ENCODE peak calls at places on chromosomes 3 and 15, in four cellular contexts. One of them, this sample, is unnamed.

GRCh38 chr3:53081318-53081717 is 35.4 kb upstream of the SFMBT1 start:
- DNase-seq in dorsolateral prefrontal cortex: no peak
- DNase-seq in CD8-positive, alpha-beta T cell: no peak
- DNase-seq in HepG2: no peak
- DNase-seq in this sample: no peak

GRCh38 chr15:69976366-69976994 is 121.2 kb downstream of the TLE3 start:
- DNase-seq in HepG2: peak
- DNase-seq in CD8-positive, alpha-beta T cell: peak
- DNase-seq in dorsolateral prefrontal cortex: no peak
- DNase-seq in this sample: no peak

GRCh38 chr3:194322701-194323174 is 28.4 kb downstream of the CPN2 start:
- DNase-seq in dorsolateral prefrontal cortex: no peak
- DNase-seq in HepG2: peak
- DNase-seq in CD8-positive, alpha-beta T cell: no peak
- DNase-seq in this sample: no peak

GRCh38 chr15:68384451-68385239 is 47.3 kb downstream of the ITGA11 start:
- DNase-seq in HepG2: no peak
- DNase-seq in CD8-positive, alpha-beta T cell: no peak
- DNase-seq in dorsolateral prefrontal cortex: no peak
- DNase-seq in this sample: no peak

GRCh38 chr3:151431940-151432339 is 28.9 kb downstream of the IGSF10 start:
- DNase-seq in HepG2: no peak
- DNase-seq in dorsolateral prefrontal cortex: no peak
- DNase-seq in CD8-positive, alpha-beta T cell: no peak
- DNase-seq in this sample: no peak

GRCh38 chr3:113697192-113698090 is 999 bp upstream of the USF3 start:
- DNase-seq in CD8-positive, alpha-beta T cell: peak
- DNase-seq in HepG2: peak
- DNase-seq in dorsolateral prefrontal cortex: no peak
- DNase-seq in this sample: no peak

GRCh38 chr3:14216257-14217048 is 37.8 kb downstream of the LSM3 start:
- DNase-seq in HepG2: peak
- DNase-seq in dorsolateral prefrontal cortex: peak
- DNase-seq in CD8-positive, alpha-beta T cell: no peak
- DNase-seq in this sample: no peak

GRCh38 chr3:194787650-194788049 is 102.0 kb downstream of the FAM43A start:
- DNase-seq in CD8-positive, alpha-beta T cell: no peak
- DNase-seq in HepG2: no peak
- DNase-seq in dorsolateral prefrontal cortex: no peak
- DNase-seq in this sample: no peak

GRCh38 chr3:184399410-184399809 is 19.6 kb downstream of the CHRD start:
- DNase-seq in CD8-positive, alpha-beta T cell: no peak
- DNase-seq in dorsolateral prefrontal cortex: no peak
- DNase-seq in HepG2: no peak
- DNase-seq in this sample: no peak

GRCh38 chr3:46947981-46948791 is 28.4 kb downstream of the CCDC12 start:
- DNase-seq in CD8-positive, alpha-beta T cell: peak
- DNase-seq in HepG2: peak
- DNase-seq in dorsolateral prefrontal cortex: no peak
- DNase-seq in this sample: peak

GRCh38 chr3:9028134-9028533 is 64.9 kb upstream of the RAD18 start:
- DNase-seq in CD8-positive, alpha-beta T cell: no peak
- DNase-seq in HepG2: no peak
- DNase-seq in dorsolateral prefrontal cortex: peak
- DNase-seq in this sample: peak

GRCh38 chr15:48331796-48332641 is 790 bp downstream of the DUT start:
- DNase-seq in HepG2: peak
- DNase-seq in CD8-positive, alpha-beta T cell: peak
- DNase-seq in dorsolateral prefrontal cortex: peak
- DNase-seq in this sample: peak

GRCh38 chr3:1501396-1501795 is 408.6 kb downstream of the CNTN6 start:
- DNase-seq in CD8-positive, alpha-beta T cell: no peak
- DNase-seq in HepG2: no peak
- DNase-seq in dorsolateral prefrontal cortex: no peak
- DNase-seq in this sample: no peak

DNA sequence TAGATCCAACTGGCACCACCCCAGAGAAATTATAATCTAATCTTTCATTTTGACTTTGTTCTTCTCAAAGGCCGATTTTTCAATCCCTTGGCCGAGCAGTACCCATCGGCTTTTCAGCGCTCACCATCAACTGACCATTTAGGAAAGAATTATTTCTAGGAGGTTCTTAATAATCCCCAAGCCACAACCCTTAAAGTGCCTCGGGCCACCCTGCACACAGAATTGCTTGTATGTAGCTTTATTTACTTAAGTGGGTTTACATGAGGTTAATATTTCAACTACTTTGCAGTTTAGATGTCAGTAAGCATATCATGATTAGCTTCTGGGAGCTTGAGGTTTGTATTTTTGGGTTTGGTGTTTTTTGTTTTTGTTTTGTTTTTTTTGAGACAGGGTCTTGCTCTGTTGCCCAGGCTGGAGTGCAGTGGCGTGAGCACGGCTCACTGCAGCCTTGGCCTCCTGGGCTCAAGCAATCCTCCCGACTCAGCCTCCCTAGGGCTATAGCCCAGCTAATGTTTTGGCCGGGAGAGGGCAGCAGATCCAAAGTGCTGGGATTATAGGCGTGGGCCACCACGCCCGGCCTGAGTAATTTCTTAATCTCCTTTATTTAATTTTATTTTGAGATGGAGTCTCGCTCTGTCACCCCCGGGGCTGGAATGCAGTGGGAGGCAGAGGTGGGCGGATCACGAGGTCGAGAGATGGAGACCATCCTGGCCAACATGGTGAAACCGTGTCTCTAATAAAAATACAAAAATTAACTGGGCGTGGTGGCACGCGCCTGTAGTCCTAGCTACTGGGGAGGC is 801 bp upstream of the CDAN1 start:
- DNase-seq in CD8-positive, alpha-beta T cell: no peak
- DNase-seq in dorsolateral prefrontal cortex: no peak
- DNase-seq in HepG2: peak
- DNase-seq in this sample: no peak
- H3K4me3 ChIP-seq in CD8-positive, alpha-beta T cell: peak
- H3K4me3 ChIP-seq in dorsolateral prefrontal cortex: peak
- H3K4me3 ChIP-seq in HepG2: peak
- H3K4me3 ChIP-seq in this sample: peak

GRCh38 chr3:16496408-16497222 is 16.9 kb downstream of the RFTN1 start:
- DNase-seq in dorsolateral prefrontal cortex: no peak
- DNase-seq in CD8-positive, alpha-beta T cell: no peak
- DNase-seq in HepG2: no peak
- DNase-seq in this sample: no peak

GRCh38 chr3:16500911-16501310 is 12.6 kb downstream of the RFTN1 start:
- DNase-seq in dorsolateral prefrontal cortex: no peak
- DNase-seq in HepG2: no peak
- DNase-seq in CD8-positive, alpha-beta T cell: no peak
- DNase-seq in this sample: no peak

GRCh38 chr3:16500093-16500492 is 13.4 kb downstream of the RFTN1 start:
- DNase-seq in dorsolateral prefrontal cortex: no peak
- DNase-seq in CD8-positive, alpha-beta T cell: no peak
- DNase-seq in HepG2: no peak
- DNase-seq in this sample: no peak

GRCh38 chr3:16496008-16496407 is 17.5 kb downstream of the RFTN1 start:
- DNase-seq in HepG2: no peak
- DNase-seq in dorsolateral prefrontal cortex: no peak
- DNase-seq in CD8-positive, alpha-beta T cell: peak
- DNase-seq in this sample: no peak

GRCh38 chr3:16498130-16498890 is 15.2 kb downstream of the RFTN1 start:
- DNase-seq in dorsolateral prefrontal cortex: no peak
- DNase-seq in CD8-positive, alpha-beta T cell: no peak
- DNase-seq in HepG2: no peak
- DNase-seq in this sample: no peak
- H3K27ac ChIP-seq in dorsolateral prefrontal cortex: no peak
- H3K27ac ChIP-seq in CD8-positive, alpha-beta T cell: no peak
- H3K27ac ChIP-seq in HepG2: no peak
- H3K27ac ChIP-seq in this sample: no peak

GRCh38 chr3:72336821-72337479 is 511.3 kb downstream of the SHQ1 start:
- DNase-seq in dorsolateral prefrontal cortex: peak
- DNase-seq in CD8-positive, alpha-beta T cell: no peak
- DNase-seq in HepG2: no peak
- DNase-seq in this sample: peak
- H3K4me3 ChIP-seq in dorsolateral prefrontal cortex: no peak
- H3K4me3 ChIP-seq in CD8-positive, alpha-beta T cell: no peak
- H3K4me3 ChIP-seq in HepG2: no peak
- H3K4me3 ChIP-seq in this sample: no peak

GRCh38 chr3:126197343-126197742 is 17.0 kb upstream of the ALDH1L1 start:
- DNase-seq in CD8-positive, alpha-beta T cell: no peak
- DNase-seq in dorsolateral prefrontal cortex: no peak
- DNase-seq in HepG2: no peak
- DNase-seq in this sample: no peak
- H3K27ac ChIP-seq in CD8-positive, alpha-beta T cell: no peak
- H3K27ac ChIP-seq in dorsolateral prefrontal cortex: no peak
- H3K27ac ChIP-seq in HepG2: peak
- H3K27ac ChIP-seq in this sample: peak

GRCh38 chr3:149373235-149374125 is 4.0 kb downstream of the TM4SF1 start:
- DNase-seq in HepG2: peak
- DNase-seq in CD8-positive, alpha-beta T cell: no peak
- DNase-seq in dorsolateral prefrontal cortex: no peak
- DNase-seq in this sample: no peak

GRCh38 chr3:149375824-149376196 is 1.6 kb downstream of the TM4SF1 start:
- DNase-seq in dorsolateral prefrontal cortex: no peak
- DNase-seq in HepG2: no peak
- DNase-seq in CD8-positive, alpha-beta T cell: no peak
- DNase-seq in this sample: no peak

GRCh38 chr3:149376728-149377407 is 581 bp downstream of the TM4SF1 start:
- DNase-seq in CD8-positive, alpha-beta T cell: no peak
- DNase-seq in dorsolateral prefrontal cortex: no peak
- DNase-seq in HepG2: no peak
- DNase-seq in this sample: no peak

GRCh38 chr3:149375164-149375823 is 2.2 kb downstream of the TM4SF1 start:
- DNase-seq in CD8-positive, alpha-beta T cell: no peak
- DNase-seq in dorsolateral prefrontal cortex: no peak
- DNase-seq in HepG2: no peak
- DNase-seq in this sample: no peak

DNA sequence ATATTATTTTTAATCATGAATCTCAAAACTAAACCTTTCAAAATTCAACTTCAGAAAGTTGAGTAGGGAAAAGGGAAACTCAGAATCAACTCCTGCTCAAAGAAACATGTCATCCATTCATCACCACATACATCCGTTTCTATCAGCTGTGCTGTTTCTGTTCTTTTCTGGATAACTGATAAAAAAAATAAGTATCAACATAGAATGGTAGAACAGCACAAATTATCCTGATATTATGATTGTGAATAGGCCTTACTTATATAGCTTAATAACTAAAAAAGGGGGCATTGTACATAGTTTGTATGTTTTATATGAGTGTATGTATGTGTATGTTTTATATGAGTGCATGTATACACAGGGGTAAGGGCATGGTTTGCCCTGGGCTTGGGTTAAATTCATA is 3.1 kb downstream of the TM4SF1 start:
- DNase-seq in HepG2: no peak
- DNase-seq in CD8-positive, alpha-beta T cell: no peak
- DNase-seq in dorsolateral prefrontal cortex: no peak
- DNase-seq in this sample: no peak
- H3K4me3 ChIP-seq in HepG2: peak
- H3K4me3 ChIP-seq in CD8-positive, alpha-beta T cell: no peak
- H3K4me3 ChIP-seq in dorsolateral prefrontal cortex: no peak
- H3K4me3 ChIP-seq in this sample: no peak

DNA sequence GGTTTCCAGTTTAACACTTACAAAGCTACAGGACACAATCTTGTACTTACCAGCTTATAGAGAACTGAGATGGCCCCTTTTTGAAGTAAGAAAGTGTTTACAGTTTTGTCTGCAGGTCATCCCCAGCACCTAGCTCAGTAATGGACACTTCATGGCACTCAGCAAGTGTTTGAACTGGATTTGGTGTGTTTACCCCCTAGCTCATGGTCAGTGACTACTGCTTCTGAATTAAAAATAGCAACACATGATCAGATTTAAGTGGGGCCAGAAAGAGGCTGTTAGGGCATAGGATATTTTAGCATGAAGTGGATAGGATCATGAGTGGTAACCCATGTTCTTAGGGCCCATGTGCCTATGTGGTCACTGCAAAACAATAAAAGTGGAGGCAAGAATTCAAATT is 54.5 kb downstream of the RAB7A start:
- DNase-seq in CD8-positive, alpha-beta T cell: no peak
- DNase-seq in dorsolateral prefrontal cortex: no peak
- DNase-seq in HepG2: no peak
- DNase-seq in this sample: no peak
- H3K27ac ChIP-seq in CD8-positive, alpha-beta T cell: no peak
- H3K27ac ChIP-seq in dorsolateral prefrontal cortex: no peak
- H3K27ac ChIP-seq in HepG2: no peak
- H3K27ac ChIP-seq in this sample: no peak

This sample was measured in kidney.